ENCODE peak calls at places on chromosomes 6 and 20, in six cellular contexts. J, K, X, V, M and A are unnamed samples.

GRCh38 chr6:157825243-157825904 is 2.3 kb downstream of the SNX9 start:
- DNase-seq in J (no peak), K (no peak), X (no peak), V (no peak), M (no peak), A (no peak)

GRCh38 chr6:44475417-44475778 is 87.9 kb downstream of the CDC5L start:
- DNase-seq in J (no peak), K (no peak), X (no peak), V (no peak), M (no peak), A (no peak)

GRCh38 chr6:53440331-53440730 is 91.6 kb upstream of the ELOVL5 start:
- DNase-seq in J (no peak), K (no peak), X (no peak), V (peak; percentile 27), M (peak; percentile 43), A (no peak)

GRCh38 chr6:24537082-24537699 is 42.4 kb downstream of the ALDH5A1 start:
- DNase-seq in J (no peak), K (no peak), X (no peak), V (peak; percentile 16), M (no peak), A (no peak)

GRCh38 chr6:20574355-20574754 is 40.1 kb downstream of the CDKAL1 start:
- DNase-seq in J (no peak), K (no peak), X (no peak), V (no peak), M (no peak), A (no peak)

GRCh38 chr6:73695619-73696421 is at the start of gene CD109:
- DNase-seq in J (no peak), K (no peak), X (no peak), V (peak; percentile 83), M (peak; percentile 83), A (peak; percentile 53)

GRCh38 chr6:164151161-164151728 is 736.7 kb downstream of the QKI start:
- DNase-seq in J (no peak), K (no peak), X (no peak), V (no peak), M (no peak), A (no peak)

GRCh38 chr6:11722805-11723631 is 55.6 kb downstream of the ADTRP start:
- DNase-seq in J (no peak), K (no peak), X (no peak), V (no peak), M (no peak), A (peak; percentile 78)

GRCh38 chr6:27865952-27866369 is 46.2 kb downstream of the OR2B2 start:
- DNase-seq in J (no peak), K (no peak), X (no peak), V (no peak), M (no peak), A (peak; percentile 90)

GRCh38 chr20:53678990-53679596 is 85.5 kb upstream of the ZNF217 start:
- DNase-seq in J (no peak), K (no peak), X (no peak), V (peak; percentile 51), M (peak; percentile 53), A (no peak)

GRCh38 chr20:37515876-37516275 is 5.2 kb upstream of the NNAT start:
- DNase-seq in J (no peak), K (no peak), X (no peak), V (no peak), M (no peak), A (no peak)

GRCh38 chr6:106666290-106667021 is 37.1 kb downstream of the QRSL1 start:
- DNase-seq in J (no peak), K (peak; percentile 64), X (no peak), V (no peak), M (no peak), A (peak; percentile 73)

GRCh38 chr6:85185977-85186376 is 263.9 kb upstream of the NT5E start:
- DNase-seq in J (no peak), K (no peak), X (no peak), V (peak; percentile 84), M (peak; percentile 77), A (no peak)

GRCh38 chr6:134063966-134064445 is 11.6 kb upstream of the SLC2A12 start:
- DNase-seq in J (peak; percentile 63), K (no peak), X (peak; percentile 82), V (peak; percentile 94), M (peak; percentile 86), A (peak; percentile 78)

GRCh38 chr6:134240664-134241431 is 77.1 kb downstream of the SGK1 start:
- DNase-seq in J (peak; percentile 52), K (no peak), X (peak; percentile 77), V (no peak), M (no peak), A (peak; percentile 67)

GRCh38 chr6:81171991-81172740 is 580.3 kb downstream of the TENT5A start:
- DNase-seq in J (no peak), K (no peak), X (peak; percentile 68), V (peak; percentile 85), M (peak; percentile 67), A (no peak)

GRCh38 chr6:11727995-11728961 is 50.3 kb downstream of the ADTRP start:
- DNase-seq in J (no peak), K (no peak), X (no peak), V (no peak), M (no peak), A (no peak)

GRCh38 chr20:1577906-1578305 is 20.4 kb upstream of the SIRPD start:
- DNase-seq in J (no peak), K (no peak), X (no peak), V (no peak), M (no peak), A (no peak)

GRCh38 chr20:63065911-63066310 is 59.1 kb upstream of the BHLHE23 start:
- DNase-seq in J (no peak), K (no peak), X (no peak), V (no peak), M (no peak), A (no peak)

GRCh38 chr6:166955865-166956443 is 396 bp downstream of the RNASET2 start:
- DNase-seq in J (peak; percentile 48), K (no peak), X (no peak), V (peak; percentile 28), M (no peak), A (peak; percentile 45)

GRCh38 chr6:34586327-34587040 is 30.4 kb upstream of the SPDEF start:
- DNase-seq in J (no peak), K (no peak), X (no peak), V (no peak), M (no peak), A (no peak)

GRCh38 chr6:52900536-52900935 is 9.0 kb downstream of the GSTA3 start:
- DNase-seq in J (no peak), K (no peak), X (no peak), V (no peak), M (no peak), A (no peak)

GRCh38 chr6:155538708-155539107 is 83.1 kb upstream of the NOX3 start:
- DNase-seq in J (no peak), K (no peak), X (no peak), V (no peak), M (no peak), A (no peak)

GRCh38 chr6:83183082-83183828 is 9.8 kb downstream of the PGM3 start:
- DNase-seq in J (no peak), K (no peak), X (peak; percentile 63), V (peak; percentile 90), M (peak; percentile 97), A (no peak)

GRCh38 chr6:69378326-69378725 is 418.5 kb downstream of the LMBRD1 start:
- DNase-seq in J (no peak), K (no peak), X (no peak), V (no peak), M (no peak), A (no peak)

GRCh38 chr6:146892613-146893401 is 294.0 kb downstream of the ADGB start:
- DNase-seq in J (no peak), K (no peak), X (no peak), V (peak; percentile 93), M (peak; percentile 73), A (no peak)

GRCh38 chr20:47675190-47676142 is 109.8 kb downstream of the SULF2 start:
- DNase-seq in J (no peak), K (no peak), X (no peak), V (no peak), M (no peak), A (no peak)

GRCh38 chr6:96235927-96236326 is 220.2 kb downstream of the FUT9 start:
- DNase-seq in J (no peak), K (no peak), X (no peak), V (no peak), M (no peak), A (no peak)

GRCh38 chr20:62133051-62133845 is 9.9 kb downstream of the PSMA7 start:
- DNase-seq in J (no peak), K (no peak), X (no peak), V (peak; percentile 44), M (no peak), A (no peak)

GRCh38 chr6:3911614-3912336 is 62.6 kb downstream of the FAM50B start:
- DNase-seq in J (peak; percentile 73), K (no peak), X (peak; percentile 85), V (peak; percentile 79), M (peak; percentile 92), A (no peak)

GRCh38 chr6:10531513-10531912 is 10.4 kb downstream of the GCNT2 start:
- DNase-seq in J (no peak), K (no peak), X (no peak), V (no peak), M (no peak), A (peak; percentile 66)

GRCh38 chr6:15148356-15149058 is 97.4 kb upstream of the JARID2 start:
- DNase-seq in J (no peak), K (no peak), X (no peak), V (peak; percentile 93), M (peak; percentile 16), A (peak; percentile 8)

GRCh38 chr6:25041676-25042598 is 106.2 kb upstream of the RIPOR2 start:
- DNase-seq in J (no peak), K (no peak), X (no peak), V (no peak), M (no peak), A (peak; percentile 74)

GRCh38 chr20:12079490-12079889 is 161.8 kb downstream of the BTBD3 start:
- DNase-seq in J (no peak), K (no peak), X (no peak), V (no peak), M (no peak), A (no peak)

GRCh38 chr6:139473731-139474130 is 99.3 kb upstream of the CITED2 start:
- DNase-seq in J (no peak), K (no peak), X (no peak), V (peak; percentile 60), M (no peak), A (no peak)

GRCh38 chr6:129667034-129667433 is 42.9 kb downstream of the ARHGAP18 start:
- DNase-seq in J (no peak), K (no peak), X (no peak), V (no peak), M (peak; percentile 64), A (no peak)
- TF ChIP-seq CTCF in J (no peak), K (no peak), X (no peak), V (peak; percentile 28), M (peak; percentile 21), A (no peak)

GRCh38 chr20:25532971-25533391 is 52.4 kb downstream of the NINL start:
- DNase-seq in J (no peak), K (no peak), X (no peak), V (no peak), M (peak; percentile 35), A (no peak)
- H3K4me3 ChIP-seq in J (peak overlapping the region; percentile 7), K (no peak overlapping the region), X (no peak overlapping the region), V (no peak overlapping the region), M (no peak overlapping the region), A (no peak overlapping the region)

GRCh38 chr6:36285187-36285612 is 15.3 kb downstream of the PNPLA1 start:
- DNase-seq in J (no peak), K (no peak), X (no peak), V (no peak), M (no peak), A (no peak)
- TF ChIP-seq CTCF in J (no peak), K (no peak), X (no peak), V (no peak), M (no peak), A (no peak)

GRCh38 chr6:8845691-8846090 is 410.3 kb upstream of the SLC35B3 start:
- DNase-seq in J (no peak), K (no peak), X (no peak), V (no peak), M (no peak), A (no peak)
- H3K4me3 ChIP-seq in J (no peak overlapping the region), K (no peak overlapping the region), X (no peak overlapping the region), V (no peak overlapping the region), M (no peak overlapping the region), A (no peak overlapping the region)